ENCODE peak calls at places on chromosomes 1 and 21, in six cellular contexts. S, K, B, M, A and D are unnamed samples.

GRCh38 chr1:98034505-98034904 is 113.7 kb upstream of the DPYD start:
- DNase-seq in M (no peak), B (peak), K (no peak), A (no peak), S (no peak), D (no peak)

GRCh38 chr21:33327326-33327725 is 2.6 kb downstream of the IFNAR1 start:
- DNase-seq in B (no peak), M (no peak), S (no peak), K (no peak), A (no peak), D (no peak)

GRCh38 chr1:238336531-238336930 is 445.8 kb upstream of the ZP4 start:
- DNase-seq in S (no peak), A (no peak), K (no peak), M (no peak), B (no peak), D (no peak)

GRCh38 chr1:150221552-150221951 is 14.4 kb downstream of the ANP32E start:
- DNase-seq in B (peak), M (no peak), K (no peak), A (peak), S (no peak), D (no peak)

GRCh38 chr1:201883786-201884185 is 4.9 kb upstream of the SHISA4 start:
- DNase-seq in M (peak), K (no peak), B (no peak), A (peak), S (no peak), D (peak)

GRCh38 chr1:198056255-198056654 is 100.5 kb upstream of the NEK7 start:
- DNase-seq in K (no peak), S (no peak), B (peak), A (no peak), M (no peak), D (peak)

GRCh38 chr1:209884249-209884648 is 53.8 kb upstream of the SYT14 start:
- DNase-seq in B (no peak), K (no peak), A (no peak), M (no peak), S (no peak), D (no peak)

GRCh38 chr1:115331531-115332331 is 6.3 kb downstream of the NGF start:
- DNase-seq in A (no peak), B (no peak), K (no peak), M (no peak), S (no peak), D (no peak)

GRCh38 chr1:107181253-107181977 is 40.6 kb downstream of the NTNG1 start:
- DNase-seq in S (no peak), M (no peak), B (no peak), K (no peak), A (no peak), D (no peak)

GRCh38 chr1:27592600-27593340 is 11.2 kb downstream of the AHDC1 start:
- DNase-seq in A (no peak), K (no peak), S (no peak), B (no peak), M (no peak), D (no peak)

GRCh38 chr21:44426663-44427191 is 28.6 kb upstream of the LRRC3 start:
- DNase-seq in S (peak), B (no peak), M (no peak), A (no peak), K (no peak), D (no peak)

GRCh38 chr1:63381741-63382140 is 14.3 kb downstream of the ALG6 start:
- DNase-seq in S (no peak), M (no peak), B (no peak), A (no peak), K (no peak), D (no peak)

GRCh38 chr1:20110679-20111078 is 8.7 kb downstream of the PLA2G2D start:
- DNase-seq in B (no peak), S (no peak), K (no peak), M (peak), A (peak), D (no peak)

GRCh38 chr1:40769815-40770214 is 13.8 kb upstream of the KCNQ4 start:
- DNase-seq in K (no peak), B (no peak), S (no peak), M (no peak), A (no peak), D (no peak)

GRCh38 chr1:83959824-83960441 is 39.0 kb downstream of the TTLL7 start:
- DNase-seq in M (no peak), K (no peak), B (no peak), S (no peak), A (no peak), D (no peak)

GRCh38 chr1:32073387-32074229 is 869 bp downstream of the TMEM39B start:
- DNase-seq in B (no peak), S (no peak), A (no peak), M (no peak), K (no peak), D (no peak)

GRCh38 chr1:8554956-8555534 is 237.1 kb downstream of the SLC45A1 start:
- DNase-seq in S (no peak), M (peak), B (no peak), A (no peak), K (no peak), D (no peak)

GRCh38 chr1:13623021-13623637 is 39.5 kb downstream of the PDPN start:
- DNase-seq in M (no peak), A (no peak), K (no peak), S (no peak), B (no peak), D (no peak)

GRCh38 chr21:39087976-39088370 is 95.3 kb downstream of the PSMG1 start:
- DNase-seq in B (no peak), S (no peak), K (no peak), M (no peak), A (no peak), D (no peak)

GRCh38 chr1:218983848-218984247 is 189.8 kb upstream of the LYPLAL1 start:
- DNase-seq in M (no peak), A (no peak), K (no peak), S (no peak), B (peak), D (no peak)

GRCh38 chr21:45491623-45492022 is 50.6 kb downstream of the SLC19A1 start:
- DNase-seq in K (no peak), A (no peak), B (no peak), M (no peak), S (no peak), D (no peak)

GRCh38 chr1:11320153-11320936 is 47.3 kb downstream of the UBIAD1 start:
- DNase-seq in M (no peak), A (no peak), K (peak), B (peak), S (no peak), D (no peak)

GRCh38 chr1:190377294-190377693 is 100.4 kb downstream of the BRINP3 start:
- DNase-seq in K (no peak), B (no peak), S (no peak), M (no peak), A (no peak), D (no peak)

GRCh38 chr21:46662765-46663500 is 27.5 kb downstream of the PRMT2 start:
- DNase-seq in S (no peak), K (no peak), B (no peak), M (no peak), A (no peak), D (no peak)

GRCh38 chr1:11838349-11839272 is 9.0 kb downstream of the NPPA start:
- DNase-seq in M (peak), S (peak), K (peak), B (peak), A (no peak), D (peak)

GRCh38 chr1:161706483-161707347 is at the start of gene FCRLA:
- DNase-seq in M (no peak), B (peak), A (no peak), S (no peak), K (no peak), D (peak)

GRCh38 chr1:67832737-67833594 is at the start of gene GNG12:
- DNase-seq in M (peak), K (peak), A (peak), B (peak), S (peak), D (peak)

GRCh38 chr1:61043010-61043820 is 39.1 kb upstream of the NFIA start:
- DNase-seq in A (peak), M (peak), K (peak), B (peak), S (peak), D (peak)

GRCh38 chr1:41539999-41540398 is 55.5 kb upstream of the EDN2 start:
- DNase-seq in B (no peak), K (no peak), A (no peak), M (peak), S (peak), D (no peak)

GRCh38 chr1:239255628-239256160 is 130.7 kb upstream of the CHRM3 start:
- DNase-seq in S (no peak), M (no peak), K (no peak), B (no peak), A (no peak), D (no peak)

GRCh38 chr1:166511754-166512153 is 327.5 kb upstream of the POGK start:
- DNase-seq in A (no peak), S (no peak), B (no peak), M (no peak), K (no peak), D (no peak)

GRCh38 chr1:111274653-111275052 is 16.0 kb upstream of the CHIA start:
- DNase-seq in A (no peak), K (no peak), M (no peak), B (no peak), S (no peak), D (no peak)

GRCh38 chr1:41695118-41695517 is 210.6 kb upstream of the EDN2 start:
- DNase-seq in K (no peak), M (no peak), S (no peak), A (no peak), B (no peak), D (no peak)

GRCh38 chr1:54922921-54923421 is 36.0 kb upstream of the DHCR24 start:
- DNase-seq in B (no peak), S (peak), K (no peak), A (no peak), M (no peak), D (no peak)

GRCh38 chr1:209710837-209711236 is 6.2 kb downstream of the HSD11B1 start:
- DNase-seq in B (no peak), A (no peak), S (no peak), K (no peak), M (no peak), D (no peak)

GRCh38 chr1:201504179-201504631 is 2.7 kb downstream of the CSRP1 start:
- DNase-seq in S (no peak), M (no peak), B (no peak), A (no peak), K (no peak), D (no peak)

GRCh38 chr1:5634893-5635292 is 357.3 kb downstream of the NPHP4 start:
- DNase-seq in B (no peak), K (no peak), A (no peak), M (no peak), S (no peak), D (no peak)

DNA sequence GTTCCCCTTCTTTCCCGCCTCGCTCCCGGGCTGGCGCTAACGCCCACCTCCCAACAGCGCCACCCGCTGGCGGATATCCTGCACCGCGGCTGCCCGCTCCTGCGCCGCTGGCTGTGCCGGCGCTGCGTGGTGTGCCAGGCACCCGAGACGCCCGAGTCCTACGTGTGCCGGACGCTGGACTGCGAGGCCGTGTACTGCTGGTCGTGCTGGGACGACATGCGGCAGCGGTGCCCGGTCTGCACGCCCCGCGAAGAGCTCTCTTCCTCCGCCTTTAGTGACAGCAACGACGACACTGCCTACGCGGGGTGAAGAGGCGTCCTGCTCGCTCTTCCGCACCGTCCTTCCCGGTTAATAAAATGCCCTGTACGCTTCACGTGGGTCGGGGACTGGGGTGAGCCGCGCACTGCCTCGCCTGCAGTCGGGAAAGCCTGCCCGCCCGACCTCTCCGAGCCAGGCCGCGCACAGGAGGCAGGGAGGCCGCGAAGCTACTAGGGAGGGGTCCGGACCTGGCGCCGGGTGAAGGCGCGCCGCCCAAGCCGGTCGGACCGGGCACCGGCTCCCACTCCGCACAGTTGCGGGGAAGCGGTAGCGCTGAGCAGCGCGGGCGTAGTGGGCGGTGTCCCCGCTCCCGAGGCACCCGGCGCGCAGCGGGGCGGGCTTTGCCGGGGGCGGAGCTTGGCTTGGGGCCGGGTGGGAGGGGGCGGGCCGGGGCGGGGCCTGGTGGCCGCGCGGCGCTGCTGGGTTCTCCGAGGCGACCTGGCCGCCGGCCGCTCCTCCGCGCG is at the start of gene ADAM15:
- DNase-seq in A (peak), K (peak), B (peak), S (peak), M (peak), D (peak)
- TF ChIP-seq POLR2A in A (no peak), K (no peak), B (peak), S (peak), M (peak), D (peak)

GRCh38 chr1:179025125-179025974 is at the start of gene FAM20B:
- DNase-seq in M (peak), B (peak), K (peak), A (peak), S (peak), D (peak)
- TF ChIP-seq POLR2A in M (no peak), B (no peak), K (no peak), A (no peak), S (no peak), D (peak)

GRCh38 chr21:42234464-42235241 is 15.7 kb downstream of the ABCG1 start:
- DNase-seq in A (no peak), S (peak), B (peak), M (peak), K (peak), D (no peak)
- TF ChIP-seq POLR2A in A (peak), S (peak), B (peak), M (peak), K (no peak), D (no peak)

GRCh38 chr1:184050631-184051030 is 899 bp upstream of the TSEN15 start:
- DNase-seq in B (no peak), K (no peak), S (no peak), A (no peak), M (no peak), D (no peak)

GRCh38 chr1:184052750-184053149 is 1.2 kb downstream of the TSEN15 start:
- DNase-seq in S (no peak), A (no peak), K (no peak), B (no peak), M (no peak), D (no peak)

GRCh38 chr1:184051138-184051484 is 419 bp upstream of the TSEN15 start:
- DNase-seq in M (no peak), S (no peak), K (no peak), A (peak), B (no peak), D (no peak)

GRCh38 chr1:184052194-184052559 is 647 bp downstream of the TSEN15 start:
- DNase-seq in K (no peak), M (no peak), B (no peak), S (no peak), A (no peak), D (no peak)

GRCh38 chr1:184051485-184052193 is at the start of gene TSEN15:
- DNase-seq in K (peak), A (peak), S (peak), M (peak), B (peak), D (peak)
- TF ChIP-seq POLR2A in K (peak), A (peak), S (peak), M (peak), B (peak), D (peak)

GRCh38 chr1:30874176-30874575 is 34.4 kb downstream of the SDC3 start:
- DNase-seq in K (no peak), B (no peak), M (no peak), S (no peak), A (no peak), D (no peak)

GRCh38 chr1:30875916-30876315 is 32.6 kb downstream of the SDC3 start:
- DNase-seq in A (no peak), M (no peak), S (no peak), B (no peak), K (no peak), D (no peak)

GRCh38 chr1:30877205-30877912 is 31.2 kb downstream of the SDC3 start:
- DNase-seq in S (peak), M (peak), A (no peak), K (no peak), B (no peak), D (no peak)

GRCh38 chr1:30876451-30877204 is 31.9 kb downstream of the SDC3 start:
- DNase-seq in M (no peak), B (no peak), S (no peak), A (no peak), K (no peak), D (no peak)

DNA sequence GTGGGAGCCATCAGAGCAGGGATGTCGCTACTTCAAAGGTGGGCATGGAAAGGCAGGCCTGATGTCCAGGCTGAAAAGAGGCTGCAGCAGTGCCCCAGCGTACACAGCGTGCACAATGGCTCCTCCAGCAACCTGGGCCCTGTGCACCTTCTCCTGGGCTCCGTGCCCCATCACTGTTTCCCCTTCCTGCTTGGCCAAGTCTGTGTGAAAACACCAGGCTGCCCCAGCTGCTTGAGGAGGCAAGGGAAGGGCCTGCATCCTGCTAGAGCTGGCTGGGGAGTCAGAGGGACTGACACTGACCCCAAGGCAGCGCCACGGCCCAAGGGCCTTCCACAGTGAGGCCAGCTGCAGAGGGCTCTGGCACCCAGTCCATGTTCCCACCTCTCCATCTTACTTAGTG is 33.4 kb downstream of the SDC3 start:
- DNase-seq in B (no peak), A (no peak), M (no peak), S (no peak), K (no peak), D (no peak)
- TF ChIP-seq POLR2A in B (no peak), A (no peak), M (no peak), S (no peak), K (no peak), D (no peak)

DNA sequence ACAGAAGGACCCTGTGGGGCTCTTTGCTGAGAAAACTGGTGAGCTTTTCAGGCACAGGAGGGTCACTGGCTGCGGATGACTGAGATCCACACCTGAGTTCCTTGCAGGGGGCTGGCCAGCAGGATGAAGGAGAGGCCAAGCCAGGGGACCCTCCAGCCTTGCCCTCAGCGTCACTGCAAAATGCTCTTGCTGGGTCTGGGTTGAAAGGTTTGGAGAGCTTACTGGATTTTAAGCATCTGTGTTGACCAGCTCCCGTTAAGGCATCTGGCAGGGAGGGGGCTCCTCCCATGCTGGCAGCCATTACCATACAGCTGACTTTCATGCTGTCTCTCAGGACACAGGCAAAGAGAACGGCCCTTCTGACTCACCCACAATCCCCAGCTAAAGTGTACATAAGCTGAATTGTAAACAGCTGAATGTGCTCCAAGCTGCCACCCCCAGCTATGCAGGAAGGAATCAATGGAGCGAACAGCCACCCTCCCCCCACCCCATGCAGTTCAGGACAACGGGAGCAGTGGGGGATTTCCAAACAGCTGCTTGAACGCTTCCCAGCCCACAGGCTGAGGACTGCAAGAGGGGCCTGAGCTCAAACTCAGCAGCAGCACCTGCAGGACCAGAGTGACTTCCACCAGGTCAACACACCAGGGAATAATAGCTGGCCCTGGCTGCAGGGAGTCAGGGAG is 21.3 kb upstream of the A3GALT2 start:
- DNase-seq in K (no peak), M (peak), B (peak), A (no peak), S (peak), D (peak)
- TF ChIP-seq POLR2A in K (no peak), M (no peak), B (no peak), A (no peak), S (peak), D (no peak)

GRCh38 chr1:46494910-46495309 is 5.3 kb downstream of the DMBX1 start:
- DNase-seq in A (no peak), K (no peak), S (no peak), M (no peak), B (no peak), D (no peak)
- TF ChIP-seq POLR2A in A (no peak), K (no peak), S (no peak), M (no peak), B (no peak), D (no peak)